ENCODE peak calls at places on chromosomes 2 and 18, in ten cellular contexts. L, F, P, X, Z, T, V, H, O and A are unnamed samples.

GRCh38 chr2:126220336-126220735 is 435.6 kb upstream of the GYPC start:
- DNase-seq in L (peak), F (no peak), P (peak), X (peak), Z (no peak), T (no peak), V (peak), H (no peak), O (no peak), A (no peak)

GRCh38 chr2:28751956-28752607 is 452 bp downstream of the PPP1CB start:
- DNase-seq in L (peak), F (no peak), P (no peak), X (no peak), Z (peak), T (no peak), V (no peak), H (no peak), O (no peak), A (peak)

GRCh38 chr2:169190197-169190775 is 120.9 kb downstream of the DHRS9 start:
- DNase-seq in L (no peak), F (no peak), P (no peak), X (no peak), Z (no peak), T (no peak), V (no peak), H (no peak), O (no peak), A (no peak)

GRCh38 chr2:174877796-174878195 is 113.5 kb upstream of the CHRNA1 start:
- DNase-seq in L (no peak), F (no peak), P (no peak), X (no peak), Z (no peak), T (no peak), V (no peak), H (no peak), O (no peak), A (no peak)

GRCh38 chr2:135512099-135512498 is 18.9 kb downstream of the ZRANB3 start:
- DNase-seq in L (no peak), F (no peak), P (peak), X (no peak), Z (no peak), T (no peak), V (peak), H (no peak), O (no peak), A (no peak)

GRCh38 chr2:10007440-10007839 is 35.9 kb upstream of the KLF11 start:
- DNase-seq in L (no peak), F (no peak), P (no peak), X (no peak), Z (no peak), T (no peak), V (no peak), H (no peak), O (no peak), A (peak)

GRCh38 chr2:181130686-181131085 is 150.3 kb downstream of the UBE2E3 start:
- DNase-seq in L (no peak), F (no peak), P (peak), X (no peak), Z (no peak), T (no peak), V (no peak), H (no peak), O (no peak), A (no peak)

GRCh38 chr18:10234912-10235439 is 219.5 kb upstream of the APCDD1 start:
- DNase-seq in L (no peak), F (peak), P (peak), X (peak), Z (peak), T (no peak), V (peak), H (peak), O (no peak), A (no peak)

GRCh38 chr2:64979744-64980143 is 9.5 kb upstream of the SLC1A4 start:
- DNase-seq in L (no peak), F (no peak), P (no peak), X (no peak), Z (no peak), T (no peak), V (no peak), H (peak), O (no peak), A (no peak)

GRCh38 chr2:161414385-161415040 is 1.6 kb upstream of the TBR1 start:
- DNase-seq in L (peak), F (no peak), P (peak), X (peak), Z (peak), T (no peak), V (peak), H (no peak), O (peak), A (peak)

GRCh38 chr18:55337153-55337552 is 250.8 kb downstream of the TCF4 start:
- DNase-seq in L (no peak), F (no peak), P (no peak), X (no peak), Z (no peak), T (no peak), V (no peak), H (no peak), O (no peak), A (no peak)

GRCh38 chr2:64607381-64607780 is 46.3 kb downstream of the SERTAD2 start:
- DNase-seq in L (no peak), F (no peak), P (no peak), X (no peak), Z (no peak), T (no peak), V (no peak), H (no peak), O (no peak), A (no peak)

GRCh38 chr18:25223899-25224607 is 127.9 kb downstream of the ZNF521 start:
- DNase-seq in L (no peak), F (no peak), P (no peak), X (no peak), Z (no peak), T (no peak), V (no peak), H (no peak), O (no peak), A (no peak)

GRCh38 chr2:176612736-176613135 is 343.5 kb downstream of the MTX2 start:
- DNase-seq in L (no peak), F (no peak), P (no peak), X (no peak), Z (no peak), T (no peak), V (peak), H (no peak), O (no peak), A (no peak)

GRCh38 chr2:183035298-183035953 is 2.8 kb downstream of the NCKAP1 start:
- DNase-seq in L (peak), F (peak), P (peak), X (peak), Z (no peak), T (no peak), V (peak), H (peak), O (no peak), A (no peak)

GRCh38 chr18:77448046-77448445 is 198.4 kb downstream of the GALR1 start:
- DNase-seq in L (no peak), F (no peak), P (no peak), X (no peak), Z (no peak), T (no peak), V (no peak), H (no peak), O (no peak), A (no peak)

GRCh38 chr18:28267878-28268625 is 91.1 kb upstream of the CDH2 start:
- DNase-seq in L (peak), F (peak), P (peak), X (peak), Z (no peak), T (no peak), V (peak), H (no peak), O (no peak), A (no peak)

GRCh38 chr2:148876190-148876588 is 1.2 kb downstream of the KIF5C start:
- DNase-seq in L (no peak), F (no peak), P (no peak), X (no peak), Z (no peak), T (no peak), V (no peak), H (no peak), O (peak), A (peak)

DNA sequence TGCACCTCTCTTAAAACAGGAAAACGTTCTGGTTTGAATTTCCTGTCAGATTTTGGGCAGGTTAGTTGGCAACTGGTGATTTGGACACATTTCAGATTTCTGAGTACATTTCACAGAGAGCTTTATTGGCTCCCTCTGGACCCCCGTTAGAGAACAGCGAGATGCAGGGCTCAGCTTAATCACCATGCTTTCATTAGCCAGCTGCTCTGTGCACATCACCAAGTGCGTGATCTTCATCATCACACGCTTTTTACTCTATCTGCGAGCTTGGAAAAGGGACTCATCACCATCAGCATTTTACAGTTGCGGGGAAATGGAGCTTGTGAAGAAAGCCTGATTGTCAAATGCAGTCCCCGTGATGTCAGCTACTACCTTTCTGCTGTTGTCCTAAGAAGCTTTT is 88.5 kb downstream of the CDC42EP3 start:
- DNase-seq in L (no peak), F (no peak), P (no peak), X (no peak), Z (no peak), T (no peak), V (no peak), H (no peak), O (no peak), A (no peak)
- H3K4me3 ChIP-seq in L (no peak), F (no peak), P (no peak), X (no peak), Z (no peak), T (no peak), V (no peak), H (no peak), O (no peak), A (no peak)

DNA sequence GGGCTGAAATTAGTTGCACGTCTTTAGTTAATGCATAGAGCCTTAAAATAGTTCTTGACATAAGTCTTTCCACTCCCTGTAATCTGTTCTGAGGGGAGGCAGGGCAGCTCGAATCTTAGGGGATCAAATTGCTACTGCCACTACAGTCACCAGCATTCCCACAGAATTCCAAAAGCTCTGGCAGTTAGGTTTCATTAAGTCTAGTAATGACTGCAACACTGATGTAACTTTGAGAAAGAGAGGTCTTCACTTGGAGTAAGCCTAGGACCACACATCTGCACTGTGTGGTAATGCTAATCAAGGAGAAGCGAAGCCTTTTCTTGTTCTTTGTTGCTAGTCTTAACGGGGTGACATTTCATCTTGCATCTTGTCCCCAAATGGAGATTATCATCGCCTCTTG is 19.3 kb upstream of the NCK2 start:
- DNase-seq in L (no peak), F (no peak), P (no peak), X (no peak), Z (no peak), T (no peak), V (no peak), H (no peak), O (no peak), A (no peak)
- H3K4me3 ChIP-seq in L (no peak), F (no peak), P (no peak), X (no peak), Z (no peak), T (no peak), V (no peak), H (no peak), O (no peak), A (no peak)

DNA sequence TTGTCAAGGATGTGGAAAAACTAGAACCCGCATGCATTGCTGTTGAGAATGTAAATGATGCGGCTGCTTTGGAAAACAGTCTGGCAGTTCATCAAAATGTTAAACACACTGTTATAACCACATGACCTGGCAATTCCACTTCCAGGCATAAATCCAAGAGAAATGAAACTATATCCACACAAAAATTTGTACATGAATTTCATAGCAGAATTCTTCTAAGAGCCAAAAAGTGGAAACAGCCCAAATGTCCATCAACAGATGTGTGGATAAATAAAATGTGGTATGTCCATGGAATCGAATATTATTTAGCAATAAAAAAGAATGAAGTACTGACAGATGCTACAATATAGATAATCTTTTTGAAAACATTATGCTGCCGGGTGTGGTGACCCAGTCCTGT is 32.1 kb downstream of the ERCC3 start:
- DNase-seq in L (no peak), F (no peak), P (peak), X (no peak), Z (no peak), T (no peak), V (peak), H (no peak), O (no peak), A (no peak)
- H3K4me3 ChIP-seq in L (no peak), F (no peak), P (no peak), X (no peak), Z (no peak), T (no peak), V (no peak), H (no peak), O (no peak), A (no peak)

GRCh38 chr2:197324801-197325200 is 14.2 kb upstream of the ANKRD44 start:
- DNase-seq in L (no peak), F (no peak), P (no peak), X (no peak), Z (no peak), T (no peak), V (no peak), H (no peak), O (no peak), A (no peak)
- H3K4me3 ChIP-seq in L (no peak), F (no peak), P (no peak), X (no peak), Z (no peak), T (no peak), V (no peak), H (no peak), O (no peak), A (no peak)

GRCh38 chr2:230865766-230866703 is 1.3 kb downstream of the ITM2C start:
- DNase-seq in L (no peak), F (no peak), P (no peak), X (peak), Z (peak), T (no peak), V (peak), H (no peak), O (peak), A (peak)

GRCh38 chr2:230869691-230870543 is 5.2 kb downstream of the ITM2C start:
- DNase-seq in L (no peak), F (no peak), P (no peak), X (peak), Z (no peak), T (no peak), V (no peak), H (no peak), O (no peak), A (no peak)

GRCh38 chr2:230866704-230867561 is 2.2 kb downstream of the ITM2C start:
- DNase-seq in L (no peak), F (no peak), P (peak), X (peak), Z (peak), T (no peak), V (peak), H (no peak), O (peak), A (peak)

GRCh38 chr2:230868947-230869690 is 4.4 kb downstream of the ITM2C start:
- DNase-seq in L (no peak), F (no peak), P (no peak), X (peak), Z (peak), T (no peak), V (peak), H (no peak), O (no peak), A (no peak)

GRCh38 chr2:230868151-230868946 is 3.6 kb downstream of the ITM2C start:
- DNase-seq in L (no peak), F (no peak), P (no peak), X (peak), Z (no peak), T (no peak), V (peak), H (no peak), O (peak), A (no peak)
- H3K4me3 ChIP-seq in L (no peak), F (no peak), P (no peak), X (no peak), Z (peak), T (no peak), V (no peak), H (no peak), O (no peak), A (no peak)

GRCh38 chr2:74291217-74291551 is 52.0 kb downstream of the SLC4A5 start:
- DNase-seq in L (no peak), F (no peak), P (no peak), X (no peak), Z (no peak), T (no peak), V (no peak), H (no peak), O (no peak), A (no peak)
- H3K4me3 ChIP-seq in L (no peak), F (no peak), P (no peak), X (no peak), Z (no peak), T (no peak), V (no peak), H (no peak), O (no peak), A (no peak)

GRCh38 chr2:130755234-130756040 is at the start of gene AMER3:
- DNase-seq in L (no peak), F (no peak), P (no peak), X (no peak), Z (no peak), T (no peak), V (no peak), H (no peak), O (peak), A (peak)
- H3K4me3 ChIP-seq in L (peak), F (no peak), P (no peak), X (peak), Z (no peak), T (no peak), V (no peak), H (peak), O (peak), A (no peak)

DNA sequence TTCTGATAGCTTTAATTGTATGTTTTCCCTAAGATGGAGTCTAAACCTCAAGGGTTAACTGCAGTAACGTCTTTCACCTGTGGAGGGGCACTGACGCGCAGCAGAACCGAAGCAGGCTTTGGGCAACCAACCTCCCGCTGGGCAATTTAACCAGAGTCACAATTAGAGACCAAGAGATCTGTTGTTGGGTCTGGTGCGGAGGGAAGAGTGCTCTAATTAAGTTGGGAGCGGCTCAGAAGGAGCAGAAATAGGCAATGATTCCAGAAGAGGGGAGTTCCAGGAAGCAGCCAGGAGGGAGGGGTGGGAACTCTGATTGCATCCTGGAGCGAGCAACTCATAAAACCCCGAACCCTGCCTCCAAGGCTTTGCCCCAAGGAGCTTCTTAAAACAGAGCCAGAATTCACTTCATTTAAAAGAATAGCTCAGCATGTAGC is 245.8 kb downstream of the PAX3 start:
- DNase-seq in L (peak), F (no peak), P (no peak), X (no peak), Z (peak), T (no peak), V (no peak), H (no peak), O (no peak), A (no peak)
- H3K4me3 ChIP-seq in L (no peak), F (no peak), P (no peak), X (no peak), Z (no peak), T (no peak), V (no peak), H (no peak), O (no peak), A (no peak)

GRCh38 chr2:98458667-98459380 is 14.2 kb downstream of the INPP4A start:
- DNase-seq in L (no peak), F (no peak), P (no peak), X (no peak), Z (no peak), T (no peak), V (no peak), H (no peak), O (no peak), A (peak)

GRCh38 chr2:98461650-98462049 is 17.0 kb downstream of the INPP4A start:
- DNase-seq in L (no peak), F (no peak), P (peak), X (no peak), Z (no peak), T (no peak), V (no peak), H (no peak), O (no peak), A (peak)

GRCh38 chr2:98460573-98461560 is 16.2 kb downstream of the INPP4A start:
- DNase-seq in L (no peak), F (no peak), P (no peak), X (no peak), Z (peak), T (no peak), V (no peak), H (no peak), O (no peak), A (peak)

GRCh38 chr2:98458207-98458606 is 13.5 kb downstream of the INPP4A start:
- DNase-seq in L (peak), F (no peak), P (peak), X (peak), Z (peak), T (no peak), V (peak), H (no peak), O (no peak), A (no peak)

DNA sequence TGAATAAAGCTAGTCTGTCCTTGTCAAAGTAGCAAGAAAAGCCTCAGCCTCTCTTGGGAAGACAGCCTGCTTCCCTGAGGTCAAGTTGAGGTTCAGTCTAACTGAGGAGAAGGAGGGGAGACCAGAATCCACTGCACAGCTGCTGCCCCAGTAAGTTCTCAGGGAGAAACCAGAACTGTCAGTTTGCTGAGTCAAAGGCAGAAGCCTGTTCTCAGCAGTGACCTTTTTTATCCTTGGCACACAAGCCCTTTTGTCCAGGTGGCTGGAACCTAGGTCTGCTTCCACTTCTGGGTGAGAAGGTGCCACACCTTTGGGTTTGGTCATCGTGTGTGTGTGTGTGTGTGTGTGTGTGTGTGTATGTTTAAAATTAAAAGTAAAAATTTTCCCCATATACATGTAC is 15.1 kb downstream of the INPP4A start:
- DNase-seq in L (no peak), F (no peak), P (no peak), X (peak), Z (peak), T (no peak), V (peak), H (no peak), O (no peak), A (no peak)
- H3K4me3 ChIP-seq in L (no peak), F (no peak), P (no peak), X (no peak), Z (no peak), T (no peak), V (no peak), H (no peak), O (no peak), A (no peak)